ENCODE peak calls at places on chromosomes 12 and 14, in four cellular contexts. O, L, J and A are unnamed samples.

GRCh38 chr12:58889557-58889956 is 30.7 kb downstream of the LRIG3 start:
- DNase-seq in O (no peak), L (no peak), J (no peak), A (peak; percentile 66)

GRCh38 chr12:7113389-7113871 is 4.4 kb upstream of the C1RL start:
- DNase-seq in O (peak; percentile 7), L (no peak), J (peak; percentile 84), A (peak; percentile 11)

GRCh38 chr12:109734219-109735000 is 20.8 kb downstream of the FAM222A start:
- DNase-seq in O (no peak), L (no peak), J (no peak), A (no peak)

GRCh38 chr14:105381446-105382342 is 16.6 kb upstream of the TEX22 start:
- DNase-seq in O (no peak), L (no peak), J (no peak), A (no peak)

GRCh38 chr12:21759737-21760136 is 14.8 kb downstream of the KCNJ8 start:
- DNase-seq in O (no peak), L (no peak), J (no peak), A (no peak)

GRCh38 chr12:122896662-122897061 is 738 bp upstream of the VPS37B start:
- DNase-seq in O (no peak), L (no peak), J (peak; percentile 34), A (no peak)

GRCh38 chr14:20956376-20956976 is 1.2 kb downstream of the RNASE2 start:
- DNase-seq in O (no peak), L (no peak), J (no peak), A (no peak)

GRCh38 chr14:101535232-101535631 is 26.1 kb upstream of the DIO3 start:
- DNase-seq in O (no peak), L (no peak), J (no peak), A (no peak)

GRCh38 chr14:90397401-90398314 is 829 bp downstream of the CALM1 start:
- DNase-seq in O (no peak), L (no peak), J (peak; percentile 86), A (peak; percentile 41)

GRCh38 chr12:54016478-54016964 is 7.7 kb downstream of the HOXC8 start:
- DNase-seq in O (peak; percentile 68), L (no peak), J (no peak), A (no peak)

GRCh38 chr12:124484067-124484466 is 83.3 kb downstream of the NCOR2 start:
- DNase-seq in O (no peak), L (no peak), J (no peak), A (no peak)

GRCh38 chr12:55771736-55772135 is 28.8 kb downstream of the GDF11 start:
- DNase-seq in O (no peak), L (no peak), J (no peak), A (no peak)

GRCh38 chr14:75084513-75084912 is 15.1 kb downstream of the ZC2HC1C start:
- DNase-seq in O (no peak), L (no peak), J (no peak), A (no peak)

GRCh38 chr14:45838597-45838996 is 585.6 kb upstream of the MIS18BP1 start:
- DNase-seq in O (no peak), L (no peak), J (peak; percentile 46), A (no peak)

GRCh38 chr14:79583738-79584405 is 627.4 kb downstream of the DIO2 start:
- DNase-seq in O (peak; percentile 26), L (no peak), J (no peak), A (no peak)

GRCh38 chr14:65069874-65070709 is 32.2 kb downstream of the MAX start:
- DNase-seq in O (no peak), L (no peak), J (no peak), A (no peak)

GRCh38 chr14:31927348-31927826 is 149.7 kb upstream of the ARHGAP5 start:
- DNase-seq in O (peak; percentile 86), L (no peak), J (no peak), A (no peak)

GRCh38 chr14:70857499-70857895 is 48.2 kb upstream of the MAP3K9 start:
- DNase-seq in O (peak; percentile 32), L (no peak), J (no peak), A (no peak)

GRCh38 chr12:98503343-98503592 is 12.1 kb upstream of the TMPO start:
- DNase-seq in O (peak; percentile 90), L (peak; percentile 54), J (peak; percentile 96), A (peak; percentile 91)

GRCh38 chr12:55965941-55966407 is at the start of gene PMEL:
- DNase-seq in O (no peak), L (no peak), J (peak; percentile 54), A (no peak)

GRCh38 chr12:76623929-76624328 is 64.4 kb upstream of the OSBPL8 start:
- DNase-seq in O (peak; percentile 64), L (no peak), J (no peak), A (no peak)

GRCh38 chr14:87896393-87897380 is 96.3 kb downstream of the GALC start:
- DNase-seq in O (peak; percentile 33), L (no peak), J (peak; percentile 93), A (peak; percentile 71)

GRCh38 chr14:29652586-29652985 is 275.1 kb downstream of the PRKD1 start:
- DNase-seq in O (no peak), L (no peak), J (no peak), A (no peak)

GRCh38 chr14:21168055-21168454 is 12.2 kb upstream of the OR5AU1 start:
- DNase-seq in O (peak; percentile 12), L (no peak), J (no peak), A (no peak)

GRCh38 chr14:90495357-90496276 is 98.8 kb downstream of the CALM1 start:
- DNase-seq in O (no peak), L (no peak), J (peak; percentile 90), A (no peak)

GRCh38 chr12:21500786-21501257 is 613 bp downstream of the RECQL start:
- DNase-seq in O (no peak), L (no peak), J (peak; percentile 75), A (no peak)

GRCh38 chr14:96038920-96039632 is at the start of gene C14orf132:
- DNase-seq in O (no peak), L (no peak), J (no peak), A (peak; percentile 53)

GRCh38 chr14:75050852-75051555 is at the start of gene MLH3:
- DNase-seq in O (peak; percentile 64), L (peak; percentile 4), J (peak; percentile 97), A (peak; percentile 63)

GRCh38 chr12:2236501-2237294 is 183.9 kb downstream of the CACNA1C start:
- DNase-seq in O (no peak), L (no peak), J (no peak), A (no peak)

GRCh38 chr14:72907886-72908285 is 14.0 kb upstream of the DPF3 start:
- DNase-seq in O (peak; percentile 51), L (no peak), J (no peak), A (no peak)

GRCh38 chr12:45419317-45419716 is 203.4 kb downstream of the ANO6 start:
- DNase-seq in O (no peak), L (no peak), J (no peak), A (no peak)

GRCh38 chr12:131092911-131093901 is 139.5 kb downstream of the ADGRD1 start:
- DNase-seq in O (no peak), L (no peak), J (no peak), A (no peak)

GRCh38 chr12:85865905-85866304 is 8.2 kb upstream of the NTS start:
- DNase-seq in O (no peak), L (no peak), J (no peak), A (no peak)